ENCODE peak calls at places on chromosomes 11 and 22, in nine cellular contexts. One of them, this sample, is unnamed.

GRCh38 chr11:122093731-122094130 is 22.3 kb downstream of the BLID start:
- DNase-seq in GM19239: no peak
- DNase-seq in stimulated activated CD4-positive, alpha-beta T cell treated with anti-CD3 and anti-CD28 coated beads, TNF-alpha, amount 100 ng/mL, for 24 hours: no peak
- DNase-seq in amniotic epithelial cell: peak
- DNase-seq in activated CD4-positive, alpha-beta T cell treated with anti-CD3 and anti-CD28 coated beads for 36 hours: no peak
- DNase-seq in activated T-cell treated with anti-CD3 and anti-CD28 coated beads for 1 hour: no peak
- DNase-seq in cardiac fibroblast: peak
- DNase-seq in heart left ventricle: no peak
- DNase-seq in mucosa of gallbladder: no peak
- DNase-seq in this sample: peak

GRCh38 chr11:19441752-19442553 is 201.2 kb upstream of the E2F8 start:
- DNase-seq in cardiac fibroblast: peak
- DNase-seq in GM19239: no peak
- DNase-seq in mucosa of gallbladder: peak
- DNase-seq in activated CD4-positive, alpha-beta T cell treated with anti-CD3 and anti-CD28 coated beads for 36 hours: peak
- DNase-seq in heart left ventricle: no peak
- DNase-seq in activated T-cell treated with anti-CD3 and anti-CD28 coated beads for 1 hour: no peak
- DNase-seq in stimulated activated CD4-positive, alpha-beta T cell treated with anti-CD3 and anti-CD28 coated beads, TNF-alpha, amount 100 ng/mL, for 24 hours: peak
- DNase-seq in amniotic epithelial cell: peak
- DNase-seq in this sample: peak

GRCh38 chr11:130945945-130946344 is 29.7 kb upstream of the SNX19 start:
- DNase-seq in activated CD4-positive, alpha-beta T cell treated with anti-CD3 and anti-CD28 coated beads for 36 hours: no peak
- DNase-seq in heart left ventricle: peak
- DNase-seq in mucosa of gallbladder: peak
- DNase-seq in cardiac fibroblast: peak
- DNase-seq in amniotic epithelial cell: peak
- DNase-seq in activated T-cell treated with anti-CD3 and anti-CD28 coated beads for 1 hour: no peak
- DNase-seq in stimulated activated CD4-positive, alpha-beta T cell treated with anti-CD3 and anti-CD28 coated beads, TNF-alpha, amount 100 ng/mL, for 24 hours: no peak
- DNase-seq in GM19239: no peak
- DNase-seq in this sample: no peak

GRCh38 chr22:26143801-26144325 is 25.4 kb upstream of the SEZ6L start:
- DNase-seq in mucosa of gallbladder: no peak
- DNase-seq in GM19239: no peak
- DNase-seq in amniotic epithelial cell: no peak
- DNase-seq in stimulated activated CD4-positive, alpha-beta T cell treated with anti-CD3 and anti-CD28 coated beads, TNF-alpha, amount 100 ng/mL, for 24 hours: no peak
- DNase-seq in cardiac fibroblast: no peak
- DNase-seq in heart left ventricle: no peak
- DNase-seq in activated T-cell treated with anti-CD3 and anti-CD28 coated beads for 1 hour: no peak
- DNase-seq in activated CD4-positive, alpha-beta T cell treated with anti-CD3 and anti-CD28 coated beads for 36 hours: no peak
- DNase-seq in this sample: no peak

GRCh38 chr11:16239130-16240105 is 116.9 kb downstream of the SOX6 start:
- DNase-seq in activated CD4-positive, alpha-beta T cell treated with anti-CD3 and anti-CD28 coated beads for 36 hours: no peak
- DNase-seq in heart left ventricle: no peak
- DNase-seq in cardiac fibroblast: no peak
- DNase-seq in activated T-cell treated with anti-CD3 and anti-CD28 coated beads for 1 hour: no peak
- DNase-seq in GM19239: no peak
- DNase-seq in amniotic epithelial cell: peak
- DNase-seq in stimulated activated CD4-positive, alpha-beta T cell treated with anti-CD3 and anti-CD28 coated beads, TNF-alpha, amount 100 ng/mL, for 24 hours: no peak
- DNase-seq in mucosa of gallbladder: no peak
- DNase-seq in this sample: peak

GRCh38 chr11:10488121-10488580 is 33.1 kb downstream of the AMPD3 start:
- DNase-seq in activated CD4-positive, alpha-beta T cell treated with anti-CD3 and anti-CD28 coated beads for 36 hours: peak
- DNase-seq in mucosa of gallbladder: peak
- DNase-seq in cardiac fibroblast: peak
- DNase-seq in stimulated activated CD4-positive, alpha-beta T cell treated with anti-CD3 and anti-CD28 coated beads, TNF-alpha, amount 100 ng/mL, for 24 hours: no peak
- DNase-seq in amniotic epithelial cell: no peak
- DNase-seq in heart left ventricle: no peak
- DNase-seq in GM19239: no peak
- DNase-seq in activated T-cell treated with anti-CD3 and anti-CD28 coated beads for 1 hour: no peak
- DNase-seq in this sample: no peak

GRCh38 chr11:128929468-128929867 is 13.2 kb downstream of the TP53AIP1 start:
- DNase-seq in mucosa of gallbladder: no peak
- DNase-seq in activated CD4-positive, alpha-beta T cell treated with anti-CD3 and anti-CD28 coated beads for 36 hours: peak
- DNase-seq in activated T-cell treated with anti-CD3 and anti-CD28 coated beads for 1 hour: no peak
- DNase-seq in GM19239: no peak
- DNase-seq in heart left ventricle: no peak
- DNase-seq in cardiac fibroblast: no peak
- DNase-seq in stimulated activated CD4-positive, alpha-beta T cell treated with anti-CD3 and anti-CD28 coated beads, TNF-alpha, amount 100 ng/mL, for 24 hours: no peak
- DNase-seq in amniotic epithelial cell: no peak
- DNase-seq in this sample: no peak

GRCh38 chr11:31237819-31238771 is 131.4 kb downstream of the DCDC1 start:
- DNase-seq in amniotic epithelial cell: peak
- DNase-seq in heart left ventricle: no peak
- DNase-seq in stimulated activated CD4-positive, alpha-beta T cell treated with anti-CD3 and anti-CD28 coated beads, TNF-alpha, amount 100 ng/mL, for 24 hours: no peak
- DNase-seq in mucosa of gallbladder: no peak
- DNase-seq in GM19239: no peak
- DNase-seq in activated CD4-positive, alpha-beta T cell treated with anti-CD3 and anti-CD28 coated beads for 36 hours: no peak
- DNase-seq in activated T-cell treated with anti-CD3 and anti-CD28 coated beads for 1 hour: no peak
- DNase-seq in cardiac fibroblast: peak
- DNase-seq in this sample: no peak

GRCh38 chr11:16804104-16804947 is 65.9 kb downstream of the C11orf58 start:
- DNase-seq in cardiac fibroblast: peak
- DNase-seq in amniotic epithelial cell: peak
- DNase-seq in activated CD4-positive, alpha-beta T cell treated with anti-CD3 and anti-CD28 coated beads for 36 hours: no peak
- DNase-seq in mucosa of gallbladder: peak
- DNase-seq in stimulated activated CD4-positive, alpha-beta T cell treated with anti-CD3 and anti-CD28 coated beads, TNF-alpha, amount 100 ng/mL, for 24 hours: no peak
- DNase-seq in heart left ventricle: no peak
- DNase-seq in GM19239: no peak
- DNase-seq in activated T-cell treated with anti-CD3 and anti-CD28 coated beads for 1 hour: no peak
- DNase-seq in this sample: no peak

GRCh38 chr22:19352217-19352616 is 60.7 kb upstream of the CLTCL1 start:
- DNase-seq in cardiac fibroblast: no peak
- DNase-seq in amniotic epithelial cell: no peak
- DNase-seq in activated T-cell treated with anti-CD3 and anti-CD28 coated beads for 1 hour: no peak
- DNase-seq in stimulated activated CD4-positive, alpha-beta T cell treated with anti-CD3 and anti-CD28 coated beads, TNF-alpha, amount 100 ng/mL, for 24 hours: no peak
- DNase-seq in mucosa of gallbladder: no peak
- DNase-seq in activated CD4-positive, alpha-beta T cell treated with anti-CD3 and anti-CD28 coated beads for 36 hours: no peak
- DNase-seq in heart left ventricle: no peak
- DNase-seq in GM19239: no peak
- DNase-seq in this sample: no peak